ENCODE peak calls at places on chromosomes 5 and 9, in ten cellular contexts. One of them, this sample, is unnamed. For H3K36me3 and H3K27me3, the result is how much of the 10 kb centered on the place peaks cover.

GRCh38 chr5:16406630-16407029 is 59.0 kb downstream of the ZNF622 start:
- DNase-seq in prostate gland: no peak
- DNase-seq in breast epithelium: no peak
- DNase-seq in ovary: no peak
- DNase-seq in sigmoid colon: no peak
- DNase-seq in heart left ventricle: no peak
- DNase-seq in spleen: no peak
- DNase-seq in endothelial cell of umbilical vein: no peak
- DNase-seq in tibial nerve: no peak
- DNase-seq in suprapubic skin: no peak
- DNase-seq in this sample: no peak

GRCh38 chr5:178590141-178590923 is at the start of gene COL23A1:
- DNase-seq in prostate gland: no peak
- DNase-seq in breast epithelium: peak
- DNase-seq in ovary: peak
- DNase-seq in sigmoid colon: peak
- DNase-seq in heart left ventricle: peak
- DNase-seq in spleen: peak
- DNase-seq in endothelial cell of umbilical vein: peak
- DNase-seq in tibial nerve: no peak
- DNase-seq in suprapubic skin: peak
- DNase-seq in this sample: peak

GRCh38 chr9:99377790-99378775 is 156.0 kb downstream of the SEC61B start:
- DNase-seq in prostate gland: no peak
- DNase-seq in breast epithelium: no peak
- DNase-seq in ovary: no peak
- DNase-seq in sigmoid colon: no peak
- DNase-seq in heart left ventricle: no peak
- DNase-seq in spleen: no peak
- DNase-seq in endothelial cell of umbilical vein: no peak
- DNase-seq in tibial nerve: no peak
- DNase-seq in suprapubic skin: no peak
- DNase-seq in this sample: no peak

GRCh38 chr9:107487521-107488399 is 1.8 kb downstream of the KLF4 start:
- DNase-seq in prostate gland: peak
- DNase-seq in breast epithelium: peak
- DNase-seq in ovary: peak
- DNase-seq in sigmoid colon: peak
- DNase-seq in heart left ventricle: peak
- DNase-seq in spleen: peak
- DNase-seq in endothelial cell of umbilical vein: peak
- DNase-seq in tibial nerve: peak
- DNase-seq in suprapubic skin: peak
- DNase-seq in this sample: peak

GRCh38 chr5:146765089-146765832 is 113.3 kb downstream of the PPP2R2B start:
- DNase-seq in prostate gland: no peak
- DNase-seq in breast epithelium: no peak
- DNase-seq in ovary: no peak
- DNase-seq in sigmoid colon: no peak
- DNase-seq in heart left ventricle: no peak
- DNase-seq in spleen: no peak
- DNase-seq in endothelial cell of umbilical vein: no peak
- DNase-seq in tibial nerve: no peak
- DNase-seq in suprapubic skin: no peak
- DNase-seq in this sample: no peak

GRCh38 chr9:7454490-7455110 is 345.0 kb downstream of the DMAC1 start:
- DNase-seq in prostate gland: no peak
- DNase-seq in breast epithelium: no peak
- DNase-seq in ovary: no peak
- DNase-seq in sigmoid colon: no peak
- DNase-seq in heart left ventricle: no peak
- DNase-seq in spleen: no peak
- DNase-seq in endothelial cell of umbilical vein: no peak
- DNase-seq in tibial nerve: no peak
- DNase-seq in suprapubic skin: no peak
- DNase-seq in this sample: no peak

GRCh38 chr9:98742325-98743280 is 33.9 kb upstream of the GABBR2 start:
- DNase-seq in prostate gland: no peak
- DNase-seq in breast epithelium: no peak
- DNase-seq in ovary: no peak
- DNase-seq in sigmoid colon: no peak
- DNase-seq in heart left ventricle: no peak
- DNase-seq in spleen: no peak
- DNase-seq in endothelial cell of umbilical vein: no peak
- DNase-seq in tibial nerve: no peak
- DNase-seq in suprapubic skin: no peak
- DNase-seq in this sample: no peak

GRCh38 chr5:97019435-97020117 is 83.7 kb downstream of the LNPEP start:
- DNase-seq in prostate gland: no peak
- DNase-seq in breast epithelium: no peak
- DNase-seq in ovary: no peak
- DNase-seq in sigmoid colon: no peak
- DNase-seq in heart left ventricle: no peak
- DNase-seq in spleen: no peak
- DNase-seq in endothelial cell of umbilical vein: peak
- DNase-seq in tibial nerve: no peak
- DNase-seq in suprapubic skin: no peak
- DNase-seq in this sample: no peak

GRCh38 chr9:133437753-133438531 is 15.8 kb downstream of the ADAMTS13 start:
- DNase-seq in prostate gland: no peak
- DNase-seq in breast epithelium: no peak
- DNase-seq in ovary: no peak
- DNase-seq in sigmoid colon: no peak
- DNase-seq in heart left ventricle: no peak
- DNase-seq in spleen: no peak
- DNase-seq in endothelial cell of umbilical vein: no peak
- DNase-seq in tibial nerve: no peak
- DNase-seq in suprapubic skin: no peak
- DNase-seq in this sample: no peak

GRCh38 chr9:128114326-128115186 is 13.0 kb downstream of the PTGES2 start:
- DNase-seq in prostate gland: no peak
- DNase-seq in breast epithelium: no peak
- DNase-seq in ovary: peak
- DNase-seq in sigmoid colon: peak
- DNase-seq in heart left ventricle: peak
- DNase-seq in spleen: peak
- DNase-seq in endothelial cell of umbilical vein: no peak
- DNase-seq in tibial nerve: no peak
- DNase-seq in suprapubic skin: peak
- DNase-seq in this sample: peak

GRCh38 chr5:53480474-53481353 is at the start of gene FST:
- DNase-seq in prostate gland: no peak
- DNase-seq in breast epithelium: no peak
- DNase-seq in ovary: peak
- DNase-seq in sigmoid colon: no peak
- DNase-seq in heart left ventricle: peak
- DNase-seq in spleen: peak
- DNase-seq in endothelial cell of umbilical vein: peak
- DNase-seq in tibial nerve: no peak
- DNase-seq in suprapubic skin: peak
- DNase-seq in this sample: no peak

GRCh38 chr9:5292141-5292540 is 12.4 kb downstream of the RLN2 start:
- DNase-seq in prostate gland: no peak
- DNase-seq in breast epithelium: no peak
- DNase-seq in ovary: no peak
- DNase-seq in sigmoid colon: no peak
- DNase-seq in heart left ventricle: no peak
- DNase-seq in spleen: no peak
- DNase-seq in endothelial cell of umbilical vein: no peak
- DNase-seq in tibial nerve: no peak
- DNase-seq in suprapubic skin: no peak
- DNase-seq in this sample: no peak

GRCh38 chr9:93540305-93540704 is 36.1 kb upstream of the PHF2 start:
- DNase-seq in prostate gland: no peak
- DNase-seq in breast epithelium: no peak
- DNase-seq in ovary: no peak
- DNase-seq in sigmoid colon: no peak
- DNase-seq in heart left ventricle: no peak
- DNase-seq in spleen: no peak
- DNase-seq in endothelial cell of umbilical vein: no peak
- DNase-seq in tibial nerve: no peak
- DNase-seq in suprapubic skin: no peak
- DNase-seq in this sample: peak

GRCh38 chr9:93541005-93541404 is 35.4 kb upstream of the PHF2 start:
- DNase-seq in prostate gland: no peak
- DNase-seq in breast epithelium: no peak
- DNase-seq in ovary: no peak
- DNase-seq in sigmoid colon: no peak
- DNase-seq in heart left ventricle: no peak
- DNase-seq in spleen: no peak
- DNase-seq in endothelial cell of umbilical vein: no peak
- DNase-seq in tibial nerve: no peak
- DNase-seq in suprapubic skin: no peak
- DNase-seq in this sample: no peak

GRCh38 chr9:93536874-93537273 is 39.5 kb upstream of the PHF2 start:
- DNase-seq in prostate gland: no peak
- DNase-seq in breast epithelium: no peak
- DNase-seq in ovary: no peak
- DNase-seq in sigmoid colon: no peak
- DNase-seq in heart left ventricle: no peak
- DNase-seq in spleen: no peak
- DNase-seq in endothelial cell of umbilical vein: no peak
- DNase-seq in tibial nerve: no peak
- DNase-seq in suprapubic skin: no peak
- DNase-seq in this sample: no peak

GRCh38 chr9:93543117-93543516 is 33.3 kb upstream of the PHF2 start:
- DNase-seq in prostate gland: no peak
- DNase-seq in breast epithelium: no peak
- DNase-seq in ovary: no peak
- DNase-seq in sigmoid colon: no peak
- DNase-seq in heart left ventricle: no peak
- DNase-seq in spleen: no peak
- DNase-seq in endothelial cell of umbilical vein: no peak
- DNase-seq in tibial nerve: no peak
- DNase-seq in suprapubic skin: no peak
- DNase-seq in this sample: no peak

GRCh38 chr9:93541581-93542349 is 34.6 kb upstream of the PHF2 start:
- DNase-seq in prostate gland: no peak
- DNase-seq in breast epithelium: no peak
- DNase-seq in ovary: no peak
- DNase-seq in sigmoid colon: no peak
- DNase-seq in heart left ventricle: peak
- DNase-seq in spleen: no peak
- DNase-seq in endothelial cell of umbilical vein: no peak
- DNase-seq in tibial nerve: no peak
- DNase-seq in suprapubic skin: no peak
- DNase-seq in this sample: no peak
- H3K36me3 ChIP-seq in prostate gland: under half
- H3K36me3 ChIP-seq in breast epithelium: under half
- H3K36me3 ChIP-seq in ovary: under half
- H3K36me3 ChIP-seq in sigmoid colon: under half
- H3K36me3 ChIP-seq in heart left ventricle: under half
- H3K36me3 ChIP-seq in spleen: half or more
- H3K36me3 ChIP-seq in endothelial cell of umbilical vein: under half
- H3K36me3 ChIP-seq in tibial nerve: under half
- H3K36me3 ChIP-seq in suprapubic skin: under half
- H3K36me3 ChIP-seq in this sample: under half

DNA sequence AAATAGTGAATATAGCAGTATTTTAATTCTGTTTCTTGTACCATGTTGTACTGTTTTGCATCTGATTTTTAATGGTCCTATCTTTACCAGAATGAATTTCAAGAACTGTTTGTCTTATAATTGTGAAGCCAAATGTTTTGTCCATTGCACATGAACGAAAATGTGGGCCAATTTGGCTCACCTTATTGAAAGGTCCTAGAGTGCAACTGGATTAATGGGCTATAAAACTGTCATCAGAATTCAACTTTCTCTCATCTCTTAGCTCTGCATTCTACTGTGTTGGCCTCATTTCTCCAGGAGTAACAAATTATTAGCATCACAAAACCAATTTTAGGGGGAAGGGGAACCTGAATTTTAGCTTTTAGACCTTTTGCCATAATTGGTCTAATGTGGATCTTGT is 179.4 kb upstream of the NUDT12 start:
- DNase-seq in prostate gland: no peak
- DNase-seq in breast epithelium: no peak
- DNase-seq in ovary: no peak
- DNase-seq in sigmoid colon: no peak
- DNase-seq in heart left ventricle: no peak
- DNase-seq in spleen: no peak
- DNase-seq in endothelial cell of umbilical vein: no peak
- DNase-seq in tibial nerve: no peak
- DNase-seq in suprapubic skin: no peak
- DNase-seq in this sample: no peak
- H3K27me3 ChIP-seq in prostate gland: under half
- H3K27me3 ChIP-seq in breast epithelium: under half
- H3K27me3 ChIP-seq in ovary: under half
- H3K27me3 ChIP-seq in sigmoid colon: under half
- H3K27me3 ChIP-seq in heart left ventricle: under half
- H3K27me3 ChIP-seq in spleen: under half
- H3K27me3 ChIP-seq in endothelial cell of umbilical vein: under half
- H3K27me3 ChIP-seq in tibial nerve: under half
- H3K27me3 ChIP-seq in suprapubic skin: under half
- H3K27me3 ChIP-seq in this sample: under half

DNA sequence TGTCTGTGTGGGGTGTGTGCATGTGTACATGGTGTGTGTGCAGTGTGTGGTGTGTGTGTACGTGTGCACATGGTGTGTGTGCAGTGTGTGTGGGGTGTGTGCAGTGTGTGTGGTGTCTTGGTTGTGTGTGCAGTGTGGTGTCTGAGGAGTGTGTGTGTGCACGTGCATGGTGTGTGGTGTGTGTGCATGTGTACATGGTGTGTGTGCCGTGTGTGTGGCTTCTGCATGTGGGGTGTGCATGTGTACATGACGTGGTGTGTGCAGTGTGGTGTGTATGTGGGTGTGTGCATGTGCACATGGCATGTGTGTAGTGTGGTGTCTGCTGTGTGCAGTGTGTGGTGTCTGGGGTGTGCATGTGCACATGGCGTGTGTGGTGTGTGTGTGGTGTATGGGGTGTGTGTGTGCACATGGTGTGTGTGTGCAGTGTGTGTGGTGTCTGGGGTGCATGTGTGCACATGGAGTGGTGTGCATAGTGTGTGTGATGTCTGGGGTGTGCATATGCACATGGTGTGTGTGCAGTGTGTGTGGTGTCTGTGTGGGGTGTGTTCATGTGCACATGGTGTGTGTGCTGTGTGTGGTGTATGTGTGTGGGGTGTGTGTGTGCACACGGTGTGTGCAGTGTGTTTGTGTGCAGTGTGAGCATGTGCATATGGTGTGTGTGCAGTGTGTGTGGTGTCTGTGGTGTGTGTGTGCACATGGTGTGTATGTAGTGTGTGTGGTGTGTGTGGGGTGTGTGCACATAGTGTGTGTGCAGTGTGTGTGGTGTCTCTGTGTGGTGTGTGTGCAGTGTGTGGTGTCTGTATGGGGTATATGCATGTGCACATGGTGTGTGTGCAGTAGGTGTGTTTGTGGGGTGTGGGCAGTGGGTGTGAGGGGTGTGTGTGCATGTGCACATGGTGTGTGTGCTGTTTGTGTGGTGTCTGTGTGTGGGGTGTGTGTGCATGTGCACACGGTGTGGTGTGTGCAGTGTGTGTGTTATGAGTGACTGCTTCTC is 40.6 kb upstream of the ZNG1F start:
- DNase-seq in prostate gland: no peak
- DNase-seq in breast epithelium: no peak
- DNase-seq in ovary: peak
- DNase-seq in sigmoid colon: peak
- DNase-seq in heart left ventricle: peak
- DNase-seq in spleen: peak
- DNase-seq in endothelial cell of umbilical vein: peak
- DNase-seq in tibial nerve: no peak
- DNase-seq in suprapubic skin: peak
- DNase-seq in this sample: peak
- TF ChIP-seq POLR2A in prostate gland: no peak
- TF ChIP-seq POLR2A in breast epithelium: no peak
- TF ChIP-seq POLR2A in ovary: no peak
- TF ChIP-seq POLR2A in sigmoid colon: no peak
- TF ChIP-seq POLR2A in heart left ventricle: no peak
- TF ChIP-seq POLR2A in spleen: no peak
- TF ChIP-seq POLR2A in endothelial cell of umbilical vein: no peak
- TF ChIP-seq POLR2A in tibial nerve: no peak
- TF ChIP-seq POLR2A in suprapubic skin: no peak
- TF ChIP-seq POLR2A in this sample: no peak

GRCh38 chr5:181234455-181235306 is 9.0 kb downstream of the RACK1 start:
- DNase-seq in prostate gland: no peak
- DNase-seq in breast epithelium: no peak
- DNase-seq in ovary: no peak
- DNase-seq in sigmoid colon: no peak
- DNase-seq in heart left ventricle: no peak
- DNase-seq in spleen: peak
- DNase-seq in endothelial cell of umbilical vein: no peak
- DNase-seq in tibial nerve: no peak
- DNase-seq in suprapubic skin: no peak
- DNase-seq in this sample: no peak
- H3K36me3 ChIP-seq in prostate gland: under half
- H3K36me3 ChIP-seq in breast epithelium: under half
- H3K36me3 ChIP-seq in ovary: under half
- H3K36me3 ChIP-seq in sigmoid colon: half or more
- H3K36me3 ChIP-seq in heart left ventricle: half or more
- H3K36me3 ChIP-seq in spleen: half or more
- H3K36me3 ChIP-seq in endothelial cell of umbilical vein: under half
- H3K36me3 ChIP-seq in tibial nerve: under half
- H3K36me3 ChIP-seq in suprapubic skin: half or more
- H3K36me3 ChIP-seq in this sample: half or more

This sample was measured in gastrocnemius medialis.